ENCODE peak calls at places on chromosomes 3 and 15, in four cellular contexts. V, K, A and N are unnamed samples.

GRCh38 chr3:30894521-30895289 is at the start of gene GADL1:
- DNase-seq in V (no peak), K (no peak), A (no peak), N (peak)

GRCh38 chr15:97981758-97982157 is 21.3 kb downstream of the ARRDC4 start:
- DNase-seq in V (no peak), K (no peak), A (no peak), N (no peak)

GRCh38 chr3:23170306-23170705 is 32.8 kb upstream of the UBE2E2 start:
- DNase-seq in V (no peak), K (no peak), A (no peak), N (no peak)

GRCh38 chr3:169964176-169964575 is 2.4 kb upstream of the SEC62 start:
- DNase-seq in V (no peak), K (no peak), A (no peak), N (no peak)

GRCh38 chr3:62833538-62833937 is 41.7 kb downstream of the CADPS start:
- DNase-seq in V (peak), K (peak), A (no peak), N (no peak)

GRCh38 chr3:55813268-55814097 is 326.4 kb upstream of the WNT5A start:
- DNase-seq in V (no peak), K (no peak), A (no peak), N (no peak)

GRCh38 chr15:98085003-98085639 is 124.6 kb downstream of the ARRDC4 start:
- DNase-seq in V (no peak), K (peak), A (no peak), N (no peak)

GRCh38 chr3:153927107-153927506 is 194.1 kb upstream of the ARHGEF26 start:
- DNase-seq in V (no peak), K (no peak), A (peak), N (no peak)

GRCh38 chr3:42198709-42199108 is 67.3 kb downstream of the CCK start:
- DNase-seq in V (no peak), K (no peak), A (no peak), N (no peak)

GRCh38 chr15:29034151-29034550 is 148.4 kb downstream of the APBA2 start:
- DNase-seq in V (no peak), K (no peak), A (no peak), N (no peak)

GRCh38 chr15:99303881-99304280 is 52.6 kb downstream of the LRRC28 start:
- DNase-seq in V (no peak), K (peak), A (no peak), N (no peak)

GRCh38 chr3:103067963-103068362 is 633.1 kb downstream of the ZPLD1 start:
- DNase-seq in V (no peak), K (no peak), A (no peak), N (no peak)

GRCh38 chr15:58267026-58267425 is 128.8 kb downstream of the AQP9 start:
- DNase-seq in V (no peak), K (no peak), A (no peak), N (no peak)

GRCh38 chr3:122679085-122679466 is 1.6 kb upstream of the PARP14 start:
- DNase-seq in V (peak), K (peak), A (no peak), N (peak)

GRCh38 chr15:31091531-31091930 is 10.0 kb downstream of the TRPM1 start:
- DNase-seq in V (no peak), K (no peak), A (no peak), N (no peak)

GRCh38 chr3:14957163-14957562 is 9.8 kb downstream of the NR2C2 start:
- DNase-seq in V (no peak), K (no peak), A (no peak), N (no peak)

GRCh38 chr3:121894191-121894990 is at the start of gene SLC15A2:
- DNase-seq in V (no peak), K (no peak), A (no peak), N (peak)

GRCh38 chr3:181530584-181530983 is 181.1 kb upstream of the SOX2 start:
- DNase-seq in V (no peak), K (no peak), A (no peak), N (no peak)

GRCh38 chr15:100810831-100811230 is 68.8 kb upstream of the ALDH1A3 start:
- DNase-seq in V (no peak), K (no peak), A (no peak), N (no peak)

GRCh38 chr15:66187271-66187670 is 66.3 kb downstream of the MEGF11 start:
- DNase-seq in V (no peak), K (no peak), A (no peak), N (no peak)

GRCh38 chr15:78388865-78389264 is 48.7 kb downstream of the CRABP1 start:
- DNase-seq in V (no peak), K (no peak), A (no peak), N (no peak)

GRCh38 chr3:184911570-184911969 is 99.6 kb downstream of the VPS8 start:
- DNase-seq in V (no peak), K (no peak), A (no peak), N (peak)

DNA sequence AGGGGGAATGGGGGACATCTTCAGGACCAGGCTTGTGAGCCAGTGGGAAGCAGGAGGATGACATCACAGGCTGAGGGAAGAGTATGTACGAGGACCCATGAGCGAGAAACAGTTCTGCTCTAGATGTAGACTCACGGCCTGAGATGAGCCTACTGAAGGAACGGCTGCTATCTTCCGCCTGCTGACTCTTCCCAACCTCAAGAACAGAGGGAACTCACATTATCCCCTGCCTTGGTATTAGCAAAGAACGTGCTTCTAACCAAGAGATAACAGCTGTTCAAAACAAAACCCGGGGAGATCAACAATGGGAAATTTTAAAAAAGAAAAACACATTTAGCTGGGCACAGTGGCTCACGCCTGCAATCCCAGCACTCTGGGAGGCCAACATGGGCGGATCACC is 25.3 kb downstream of the AVEN start:
- DNase-seq in V (no peak), K (no peak), A (no peak), N (no peak)
- TF ChIP-seq CBFB in V (no peak), K (no peak), A (no peak), N (no peak)

DNA sequence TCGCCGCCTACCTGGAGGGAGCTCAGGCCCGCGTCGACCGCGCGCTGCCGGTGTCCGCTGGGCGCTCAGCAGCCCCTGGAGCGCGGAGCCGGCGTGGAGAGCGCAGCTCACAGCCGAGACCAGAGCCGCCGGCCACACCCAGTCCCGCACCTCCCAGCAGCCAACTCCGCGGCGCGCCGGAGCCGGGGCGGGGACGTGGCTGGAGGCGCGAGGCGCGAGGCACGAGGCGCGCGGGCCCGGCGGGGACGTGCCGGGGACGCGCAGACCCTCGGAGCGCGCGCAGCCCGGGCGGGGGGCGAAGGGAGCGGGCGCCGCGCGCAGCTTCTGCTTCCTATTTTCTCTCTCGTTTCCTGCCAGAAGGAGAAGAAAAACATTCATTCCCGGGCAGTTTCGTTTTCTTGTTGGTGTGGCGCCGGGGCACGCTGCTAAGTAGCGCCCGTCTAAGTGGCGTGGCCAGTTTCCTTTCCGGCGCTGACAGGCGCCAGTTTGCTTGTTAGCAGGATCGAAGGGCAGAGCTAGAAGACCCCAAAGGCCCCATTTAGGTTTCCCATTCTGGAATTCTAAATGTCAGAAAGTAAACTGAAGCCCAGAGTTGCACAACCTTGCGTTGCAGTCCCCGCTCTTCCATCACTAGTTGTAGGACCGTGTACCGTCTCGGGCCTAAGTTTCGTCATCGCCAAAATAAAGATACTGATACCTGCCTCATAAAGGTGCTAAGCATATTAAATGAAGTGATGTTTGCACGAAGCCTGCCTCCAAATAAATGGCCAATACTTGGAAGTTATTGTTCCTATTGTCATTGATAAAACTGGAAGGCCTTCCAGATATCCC is at the start of gene GNB4:
- DNase-seq in V (peak), K (no peak), A (no peak), N (peak)
- TF ChIP-seq CBFB in V (no peak), K (no peak), A (no peak), N (no peak)

GRCh38 chr3:126749931-126750759 is 46.1 kb downstream of the CHCHD6 start:
- DNase-seq in V (no peak), K (no peak), A (no peak), N (no peak)
- TF ChIP-seq CBFB in V (no peak), K (no peak), A (no peak), N (no peak)

GRCh38 chr3:111662012-111662411 is 66.9 kb upstream of the ZBED2 start:
- DNase-seq in V (no peak), K (no peak), A (no peak), N (no peak)
- TF ChIP-seq CBFB in V (no peak), K (no peak), A (no peak), N (no peak)

DNA sequence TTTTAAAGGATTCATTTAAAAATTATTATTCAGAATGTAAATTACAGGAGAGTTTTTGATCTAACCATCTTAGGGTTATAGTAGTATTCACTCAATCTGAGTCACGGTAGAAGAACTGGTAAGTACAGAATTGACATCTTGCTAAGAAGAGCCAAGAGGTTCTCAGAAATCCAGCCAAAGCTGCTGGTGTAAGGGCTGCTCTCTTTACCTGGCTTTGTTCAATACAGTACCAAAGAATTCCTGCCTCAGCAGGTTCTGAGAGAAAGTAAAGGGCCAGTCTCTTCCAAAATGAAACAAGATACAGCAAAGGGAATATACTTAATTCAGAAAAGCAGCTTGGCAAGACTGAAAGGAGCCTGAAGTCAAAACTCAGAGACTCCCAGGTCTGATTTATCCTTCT is 193.1 kb downstream of the TNIK start:
- DNase-seq in V (no peak), K (no peak), A (no peak), N (no peak)
- TF ChIP-seq CBFB in V (no peak), K (no peak), A (no peak), N (no peak)

GRCh38 chr15:52112203-52112750 is 298 bp downstream of the BCL2L10 start:
- DNase-seq in V (no peak), K (no peak), A (no peak), N (peak)

GRCh38 chr15:52111517-52112202 is 915 bp downstream of the BCL2L10 start:
- DNase-seq in V (no peak), K (no peak), A (no peak), N (no peak)

GRCh38 chr15:52106641-52107040 is 5.9 kb downstream of the BCL2L10 start:
- DNase-seq in V (no peak), K (no peak), A (no peak), N (no peak)

GRCh38 chr15:52107238-52107637 is 5.3 kb downstream of the BCL2L10 start:
- DNase-seq in V (no peak), K (no peak), A (no peak), N (no peak)

DNA sequence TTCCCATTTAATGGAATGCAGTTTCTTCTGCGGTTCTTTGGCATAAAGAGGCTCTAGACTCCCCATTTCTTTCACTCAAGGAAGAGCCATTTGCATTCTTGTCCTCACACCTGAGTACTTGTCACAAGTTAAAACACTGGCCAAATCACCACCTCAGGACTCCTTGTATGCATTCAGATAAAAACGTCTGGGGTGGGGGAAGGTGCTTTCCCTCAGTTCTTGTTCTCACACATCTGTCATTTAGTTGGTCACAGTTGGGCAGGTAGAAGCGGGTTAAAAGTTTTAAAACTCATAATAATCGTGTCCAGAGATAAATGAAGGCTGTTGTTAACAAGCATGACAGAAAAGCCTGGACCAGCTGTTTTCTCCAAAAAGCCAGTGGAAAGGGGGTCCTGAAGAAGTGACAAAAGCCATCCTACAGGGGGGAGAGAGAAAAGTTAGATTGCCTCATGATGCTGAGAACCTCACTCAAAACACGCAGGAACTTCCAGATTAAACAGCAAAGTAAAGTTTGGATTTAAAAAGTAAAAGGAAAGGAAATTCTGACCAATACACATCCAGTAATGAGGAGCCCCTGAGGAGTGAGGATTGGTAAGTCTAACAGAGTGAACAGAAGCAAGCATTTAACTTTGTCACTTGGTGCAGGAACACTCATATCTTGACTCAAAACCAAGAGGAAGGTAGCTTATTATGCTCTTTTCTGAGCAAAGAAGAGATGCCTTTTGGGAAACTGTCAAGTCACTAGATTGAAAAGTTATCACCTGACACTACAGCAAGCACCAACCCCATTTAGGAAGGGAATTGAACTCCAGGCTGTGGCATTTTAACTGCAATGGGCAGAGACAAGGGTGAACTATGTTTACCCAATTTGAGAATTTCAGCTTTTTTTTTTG is 2.8 kb downstream of the BCL2L10 start:
- DNase-seq in V (no peak), K (no peak), A (peak), N (no peak)
- TF ChIP-seq CBFB in V (no peak), K (no peak), A (no peak), N (no peak)

GRCh38 chr15:42575188-42576039 is at the start of gene STARD9:
- DNase-seq in V (peak), K (peak), A (peak), N (peak)

GRCh38 chr15:42578984-42579537 is 3.7 kb downstream of the STARD9 start:
- DNase-seq in V (no peak), K (no peak), A (no peak), N (no peak)

GRCh38 chr15:42576040-42576594 is 711 bp downstream of the STARD9 start:
- DNase-seq in V (no peak), K (no peak), A (no peak), N (no peak)

GRCh38 chr15:42576776-42577175 is 1.4 kb downstream of the STARD9 start:
- DNase-seq in V (no peak), K (no peak), A (no peak), N (no peak)

GRCh38 chr15:42577514-42578031 is 2.2 kb downstream of the STARD9 start:
- DNase-seq in V (no peak), K (no peak), A (no peak), N (no peak)
- TF ChIP-seq CBFB in V (no peak), K (no peak), A (no peak), N (no peak)

DNA sequence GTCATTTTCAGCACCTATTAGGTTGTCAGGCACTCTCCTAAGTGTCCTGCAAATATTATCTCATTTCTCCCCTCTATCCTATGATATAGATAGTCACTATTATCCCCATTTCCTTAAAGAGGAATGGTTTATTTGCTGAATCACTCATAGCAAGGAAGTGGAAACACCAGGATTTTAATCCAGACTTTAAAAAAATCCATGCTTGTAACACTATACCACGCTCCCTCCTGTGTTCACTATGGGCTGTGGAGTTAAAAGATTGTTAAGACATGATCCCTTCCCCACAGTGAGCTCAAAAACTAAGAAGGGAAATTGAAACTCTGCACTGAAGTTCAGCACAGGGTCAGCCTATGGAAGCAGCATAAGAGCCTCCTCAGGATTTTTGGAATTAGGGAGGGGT is 60.2 kb downstream of the TMEM39A start:
- DNase-seq in V (no peak), K (no peak), A (no peak), N (no peak)
- TF ChIP-seq CBFB in V (no peak), K (no peak), A (no peak), N (no peak)